ENCODE peak calls at places on chromosome 16, in six cellular contexts. G, B, I, A, J and H are unnamed samples.
A peak's percentile ranks its signal among the peaks of the same experiment; 100 is the strongest.

GRCh38 chr16:67571981-67572431 is 9.7 kb downstream of the CTCF start:
- DNase-seq in B (peak; percentile 73), J (no peak), A (no peak), I (no peak), G (peak; percentile 71), H (no peak)

GRCh38 chr16:89401641-89402445 is 88.5 kb downstream of the ANKRD11 start:
- DNase-seq in B (peak; percentile 71), G (no peak), I (no peak), J (no peak), A (no peak), H (no peak)

GRCh38 chr16:46947900-46948547 is 25.4 kb downstream of the DNAJA2 start:
- DNase-seq in J (peak; percentile 15), G (peak; percentile 52), I (no peak), B (peak; percentile 22), A (no peak), H (peak; percentile 25)

GRCh38 chr16:30958164-30959083 is 870 bp downstream of the SETD1A start:
- DNase-seq in B (peak; percentile 47), J (no peak), A (peak; percentile 63), G (peak; percentile 65), I (no peak), H (no peak)

GRCh38 chr16:70465999-70466811 is 11.8 kb downstream of the FCSK start:
- DNase-seq in I (no peak), B (no peak), J (no peak), G (no peak), A (no peak), H (no peak)

GRCh38 chr16:72388007-72388406 is 216.1 kb upstream of the PMFBP1 start:
- DNase-seq in J (no peak), I (no peak), G (no peak), A (no peak), B (no peak), H (no peak)

GRCh38 chr16:75265911-75266701 is 14.7 kb upstream of the BCAR1 start:
- DNase-seq in G (peak; percentile 83), B (no peak), J (no peak), I (peak; percentile 53), A (peak; percentile 72), H (no peak)

GRCh38 chr16:52537463-52537862 is 9.5 kb downstream of the TOX3 start:
- DNase-seq in I (no peak), G (no peak), B (no peak), A (no peak), J (no peak), H (no peak)

GRCh38 chr16:11325404-11326083 is 19.7 kb upstream of the RMI2 start:
- DNase-seq in J (no peak), I (no peak), G (no peak), A (no peak), B (no peak), H (no peak)